ENCODE peak calls at places on chromosome 2, in seven cellular contexts. One of them, this sample, is unnamed.

GRCh38 chr2:156332452-156333273 is at the start of gene NR4A2:
- DNase-seq in testis: peak
- DNase-seq in T-helper 9 cell: peak
- DNase-seq in EL: peak
- DNase-seq in iPS-NIHi11: peak
- DNase-seq in stomach: peak
- DNase-seq in HFF-Myc: no peak
- DNase-seq in this sample: peak

GRCh38 chr2:20577495-20578235 is 73.2 kb downstream of the HS1BP3 start:
- DNase-seq in testis: no peak
- DNase-seq in T-helper 9 cell: no peak
- DNase-seq in EL: peak
- DNase-seq in iPS-NIHi11: no peak
- DNase-seq in stomach: no peak
- DNase-seq in HFF-Myc: no peak
- DNase-seq in this sample: no peak

GRCh38 chr2:206113148-206113547 is 27.2 kb upstream of the INO80D start:
- DNase-seq in testis: no peak
- DNase-seq in T-helper 9 cell: no peak
- DNase-seq in EL: peak
- DNase-seq in iPS-NIHi11: no peak
- DNase-seq in stomach: no peak
- DNase-seq in HFF-Myc: no peak
- DNase-seq in this sample: no peak

GRCh38 chr2:30692829-30693265 is 114.4 kb downstream of the CAPN13 start:
- DNase-seq in testis: no peak
- DNase-seq in T-helper 9 cell: no peak
- DNase-seq in EL: no peak
- DNase-seq in iPS-NIHi11: no peak
- DNase-seq in stomach: peak
- DNase-seq in HFF-Myc: no peak
- DNase-seq in this sample: no peak

GRCh38 chr2:127479219-127479825 is 47.0 kb downstream of the IWS1 start:
- DNase-seq in testis: no peak
- DNase-seq in T-helper 9 cell: no peak
- DNase-seq in EL: peak
- DNase-seq in iPS-NIHi11: peak
- DNase-seq in stomach: no peak
- DNase-seq in HFF-Myc: peak
- DNase-seq in this sample: peak

GRCh38 chr2:168192839-168193616 is 54.4 kb downstream of the STK39 start:
- DNase-seq in testis: no peak
- DNase-seq in T-helper 9 cell: peak
- DNase-seq in EL: peak
- DNase-seq in iPS-NIHi11: no peak
- DNase-seq in stomach: no peak
- DNase-seq in HFF-Myc: no peak
- DNase-seq in this sample: no peak

GRCh38 chr2:200471324-200471848 is 38.5 kb downstream of the KCTD18 start:
- DNase-seq in testis: no peak
- DNase-seq in T-helper 9 cell: peak
- DNase-seq in EL: peak
- DNase-seq in iPS-NIHi11: peak
- DNase-seq in stomach: no peak
- DNase-seq in HFF-Myc: no peak
- DNase-seq in this sample: peak

GRCh38 chr2:133248264-133248663 is 320.0 kb downstream of the NCKAP5 start:
- DNase-seq in testis: no peak
- DNase-seq in T-helper 9 cell: no peak
- DNase-seq in EL: no peak
- DNase-seq in iPS-NIHi11: no peak
- DNase-seq in stomach: no peak
- DNase-seq in HFF-Myc: no peak
- DNase-seq in this sample: no peak

GRCh38 chr2:238138331-238139102 is at the start of gene KLHL30:
- DNase-seq in testis: no peak
- DNase-seq in T-helper 9 cell: no peak
- DNase-seq in EL: no peak
- DNase-seq in iPS-NIHi11: no peak
- DNase-seq in stomach: no peak
- DNase-seq in HFF-Myc: no peak
- DNase-seq in this sample: no peak

GRCh38 chr2:235024191-235024611 is 72.4 kb downstream of the SH3BP4 start:
- DNase-seq in testis: no peak
- DNase-seq in T-helper 9 cell: no peak
- DNase-seq in EL: peak
- DNase-seq in iPS-NIHi11: no peak
- DNase-seq in stomach: no peak
- DNase-seq in HFF-Myc: no peak
- DNase-seq in this sample: no peak

GRCh38 chr2:98822301-98823164 is 91.6 kb upstream of the MGAT4A start:
- DNase-seq in testis: peak
- DNase-seq in T-helper 9 cell: peak
- DNase-seq in EL: no peak
- DNase-seq in iPS-NIHi11: peak
- DNase-seq in stomach: peak
- DNase-seq in HFF-Myc: no peak
- DNase-seq in this sample: peak

GRCh38 chr2:43792653-43793052 is 18.8 kb downstream of the DYNC2LI1 start:
- DNase-seq in testis: no peak
- DNase-seq in T-helper 9 cell: no peak
- DNase-seq in EL: no peak
- DNase-seq in iPS-NIHi11: no peak
- DNase-seq in stomach: no peak
- DNase-seq in HFF-Myc: no peak
- DNase-seq in this sample: no peak

GRCh38 chr2:200428961-200429665 is 80.8 kb downstream of the KCTD18 start:
- DNase-seq in testis: no peak
- DNase-seq in T-helper 9 cell: no peak
- DNase-seq in EL: no peak
- DNase-seq in iPS-NIHi11: no peak
- DNase-seq in stomach: no peak
- DNase-seq in HFF-Myc: no peak
- DNase-seq in this sample: no peak

GRCh38 chr2:19801367-19802087 is 100.3 kb downstream of the TTC32 start:
- DNase-seq in testis: peak
- DNase-seq in T-helper 9 cell: no peak
- DNase-seq in EL: peak
- DNase-seq in iPS-NIHi11: peak
- DNase-seq in stomach: peak
- DNase-seq in HFF-Myc: peak
- DNase-seq in this sample: no peak

GRCh38 chr2:173881466-173881865 is 83.7 kb downstream of the SP3 start:
- DNase-seq in testis: no peak
- DNase-seq in T-helper 9 cell: no peak
- DNase-seq in EL: no peak
- DNase-seq in iPS-NIHi11: no peak
- DNase-seq in stomach: no peak
- DNase-seq in HFF-Myc: no peak
- DNase-seq in this sample: no peak

GRCh38 chr2:1635826-1636225 is 108.5 kb downstream of the PXDN start:
- DNase-seq in testis: no peak
- DNase-seq in T-helper 9 cell: no peak
- DNase-seq in EL: no peak
- DNase-seq in iPS-NIHi11: no peak
- DNase-seq in stomach: peak
- DNase-seq in HFF-Myc: no peak
- DNase-seq in this sample: no peak

GRCh38 chr2:85713836-85714235 is 19.7 kb downstream of the GNLY start:
- DNase-seq in testis: no peak
- DNase-seq in T-helper 9 cell: no peak
- DNase-seq in EL: no peak
- DNase-seq in iPS-NIHi11: no peak
- DNase-seq in stomach: no peak
- DNase-seq in HFF-Myc: no peak
- DNase-seq in this sample: peak

This sample was measured in H7.